ENCODE peak calls at places on chromosomes 13 and 19, in ten cellular contexts. One of them, this sample, is unnamed.

GRCh38 chr19:35479278-35479677 is 11.0 kb downstream of the KRTDAP start:
- DNase-seq in testis: no peak
- DNase-seq in breast epithelium: no peak
- DNase-seq in endodermal cell: no peak
- DNase-seq in cardiac muscle cell: no peak
- DNase-seq in AG04450: no peak
- DNase-seq in small intestine: no peak
- DNase-seq in pancreas: no peak
- DNase-seq in aorta: no peak
- DNase-seq in uterus: no peak
- DNase-seq in this sample: no peak

GRCh38 chr19:32404213-32404938 is 1.2 kb upstream of the DPY19L3 start:
- DNase-seq in small intestine: no peak
- DNase-seq in uterus: no peak
- DNase-seq in cardiac muscle cell: no peak
- DNase-seq in AG04450: no peak
- DNase-seq in endodermal cell: peak
- DNase-seq in aorta: no peak
- DNase-seq in breast epithelium: no peak
- DNase-seq in testis: no peak
- DNase-seq in pancreas: no peak
- DNase-seq in this sample: no peak

GRCh38 chr19:40413291-40413994 is at the start of gene PRX:
- DNase-seq in AG04450: no peak
- DNase-seq in small intestine: no peak
- DNase-seq in cardiac muscle cell: peak
- DNase-seq in uterus: no peak
- DNase-seq in testis: no peak
- DNase-seq in aorta: no peak
- DNase-seq in pancreas: no peak
- DNase-seq in endodermal cell: peak
- DNase-seq in breast epithelium: no peak
- DNase-seq in this sample: peak

GRCh38 chr19:13441810-13442512 is 64.3 kb downstream of the CACNA1A start:
- DNase-seq in small intestine: peak
- DNase-seq in pancreas: no peak
- DNase-seq in cardiac muscle cell: peak
- DNase-seq in AG04450: peak
- DNase-seq in testis: peak
- DNase-seq in aorta: no peak
- DNase-seq in breast epithelium: no peak
- DNase-seq in endodermal cell: peak
- DNase-seq in uterus: no peak
- DNase-seq in this sample: peak

GRCh38 chr13:54768214-54768613 is 1739.6 kb downstream of the OLFM4 start:
- DNase-seq in aorta: no peak
- DNase-seq in testis: no peak
- DNase-seq in pancreas: no peak
- DNase-seq in AG04450: no peak
- DNase-seq in cardiac muscle cell: no peak
- DNase-seq in small intestine: no peak
- DNase-seq in uterus: no peak
- DNase-seq in endodermal cell: no peak
- DNase-seq in breast epithelium: no peak
- DNase-seq in this sample: no peak

GRCh38 chr19:12265921-12266704 is 28.6 kb downstream of the ZNF44 start:
- DNase-seq in AG04450: no peak
- DNase-seq in breast epithelium: no peak
- DNase-seq in cardiac muscle cell: no peak
- DNase-seq in uterus: no peak
- DNase-seq in small intestine: no peak
- DNase-seq in pancreas: peak
- DNase-seq in endodermal cell: no peak
- DNase-seq in testis: peak
- DNase-seq in aorta: peak
- DNase-seq in this sample: no peak

GRCh38 chr13:73715114-73715909 is 418.9 kb downstream of the KLF12 start:
- DNase-seq in breast epithelium: no peak
- DNase-seq in small intestine: no peak
- DNase-seq in AG04450: no peak
- DNase-seq in cardiac muscle cell: no peak
- DNase-seq in testis: no peak
- DNase-seq in aorta: no peak
- DNase-seq in endodermal cell: no peak
- DNase-seq in uterus: no peak
- DNase-seq in pancreas: no peak
- DNase-seq in this sample: no peak

GRCh38 chr19:511101-511841 is 4.0 kb downstream of the TPGS1 start:
- DNase-seq in breast epithelium: no peak
- DNase-seq in small intestine: peak
- DNase-seq in uterus: no peak
- DNase-seq in AG04450: no peak
- DNase-seq in cardiac muscle cell: no peak
- DNase-seq in aorta: peak
- DNase-seq in endodermal cell: peak
- DNase-seq in pancreas: peak
- DNase-seq in testis: no peak
- DNase-seq in this sample: peak

GRCh38 chr13:33075996-33076395 is 59.8 kb downstream of the KL start:
- DNase-seq in AG04450: no peak
- DNase-seq in endodermal cell: no peak
- DNase-seq in aorta: no peak
- DNase-seq in cardiac muscle cell: no peak
- DNase-seq in pancreas: no peak
- DNase-seq in testis: no peak
- DNase-seq in breast epithelium: no peak
- DNase-seq in small intestine: peak
- DNase-seq in uterus: no peak
- DNase-seq in this sample: no peak

GRCh38 chr13:46210362-46211083 is 1.2 kb upstream of the LRRC63 start:
- DNase-seq in testis: no peak
- DNase-seq in breast epithelium: no peak
- DNase-seq in small intestine: no peak
- DNase-seq in cardiac muscle cell: no peak
- DNase-seq in pancreas: no peak
- DNase-seq in uterus: no peak
- DNase-seq in endodermal cell: no peak
- DNase-seq in aorta: no peak
- DNase-seq in AG04450: no peak
- DNase-seq in this sample: no peak

GRCh38 chr13:26971990-26972888 is 199.4 kb downstream of the USP12 start:
- DNase-seq in aorta: peak
- DNase-seq in AG04450: no peak
- DNase-seq in testis: peak
- DNase-seq in breast epithelium: no peak
- DNase-seq in endodermal cell: peak
- DNase-seq in small intestine: peak
- DNase-seq in cardiac muscle cell: peak
- DNase-seq in pancreas: peak
- DNase-seq in uterus: no peak
- DNase-seq in this sample: peak

GRCh38 chr13:44876782-44877324 is 112.4 kb downstream of the NUFIP1 start:
- DNase-seq in breast epithelium: no peak
- DNase-seq in aorta: no peak
- DNase-seq in cardiac muscle cell: peak
- DNase-seq in uterus: no peak
- DNase-seq in pancreas: no peak
- DNase-seq in testis: peak
- DNase-seq in AG04450: no peak
- DNase-seq in endodermal cell: peak
- DNase-seq in small intestine: no peak
- DNase-seq in this sample: no peak

GRCh38 chr13:97043302-97043701 is 49.0 kb upstream of the OXGR1 start:
- DNase-seq in endodermal cell: no peak
- DNase-seq in pancreas: no peak
- DNase-seq in AG04450: no peak
- DNase-seq in small intestine: no peak
- DNase-seq in breast epithelium: no peak
- DNase-seq in uterus: no peak
- DNase-seq in testis: no peak
- DNase-seq in cardiac muscle cell: no peak
- DNase-seq in aorta: no peak
- DNase-seq in this sample: no peak

DNA sequence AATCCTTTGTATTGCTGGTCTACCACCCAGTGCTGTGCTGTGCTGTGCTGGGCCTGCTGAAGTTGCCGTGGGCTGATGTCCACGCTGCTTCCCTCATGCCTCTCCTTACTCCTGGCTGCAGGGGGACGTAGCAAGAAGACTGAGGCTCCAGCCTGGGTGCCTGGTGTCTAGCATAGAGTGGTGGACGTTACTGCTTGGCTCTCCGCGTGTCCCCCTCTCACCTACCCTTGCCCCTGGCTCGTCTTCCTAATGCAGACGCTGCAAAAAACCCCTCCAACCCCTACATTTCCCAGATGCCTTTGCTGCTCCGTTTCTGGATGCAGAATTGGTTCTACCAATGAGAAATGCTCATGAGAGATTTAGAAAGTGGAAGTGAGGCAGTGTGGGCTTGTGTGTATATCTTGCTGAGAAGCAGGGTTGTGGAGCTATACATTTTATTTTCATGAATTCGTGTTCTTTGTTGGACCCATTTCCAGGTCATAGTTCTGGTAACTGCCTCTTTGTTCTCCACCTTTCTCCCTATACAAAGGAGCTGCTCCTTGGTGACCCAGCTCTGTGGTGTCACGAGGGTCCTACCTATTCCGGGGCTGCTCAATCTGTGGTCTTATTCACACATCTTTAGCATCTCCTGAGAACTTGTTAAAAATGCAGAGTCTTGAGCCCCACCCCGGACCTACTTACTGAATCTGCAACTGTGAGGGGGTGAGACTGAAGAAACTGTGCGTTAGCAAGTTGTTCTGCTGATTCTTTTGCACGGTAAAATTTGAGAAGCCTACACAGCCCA is 7.9 kb upstream of the DENND1C start:
- DNase-seq in cardiac muscle cell: no peak
- DNase-seq in pancreas: no peak
- DNase-seq in testis: no peak
- DNase-seq in AG04450: no peak
- DNase-seq in small intestine: no peak
- DNase-seq in endodermal cell: no peak
- DNase-seq in breast epithelium: no peak
- DNase-seq in uterus: no peak
- DNase-seq in aorta: no peak
- DNase-seq in this sample: no peak
- H3K4me3 ChIP-seq in cardiac muscle cell: no peak
- H3K4me3 ChIP-seq in pancreas: no peak
- H3K4me3 ChIP-seq in testis: no peak
- H3K4me3 ChIP-seq in AG04450: no peak
- H3K4me3 ChIP-seq in small intestine: no peak
- H3K4me3 ChIP-seq in endodermal cell: no peak
- H3K4me3 ChIP-seq in breast epithelium: peak
- H3K4me3 ChIP-seq in uterus: no peak
- H3K4me3 ChIP-seq in aorta: no peak
- H3K4me3 ChIP-seq in this sample: no peak

DNA sequence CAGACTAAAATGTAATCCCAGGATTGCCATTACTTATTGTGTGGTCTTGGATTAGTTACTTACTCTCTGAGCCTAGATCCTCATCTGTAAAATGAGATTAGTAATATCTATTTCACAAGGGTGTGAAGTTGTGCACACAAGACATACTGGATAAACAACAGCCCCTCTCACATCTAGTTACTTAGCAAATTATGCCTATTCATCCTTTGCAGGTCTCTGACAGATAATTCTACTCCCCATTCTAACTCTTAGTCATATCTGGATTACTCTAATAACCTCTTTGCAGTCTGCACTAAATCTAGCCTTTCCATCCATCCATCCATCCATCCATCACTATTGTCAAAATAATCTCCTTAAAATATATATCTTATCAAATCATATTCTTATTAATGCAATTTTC is 12.4 kb downstream of the MTRF1 start:
- DNase-seq in cardiac muscle cell: no peak
- DNase-seq in small intestine: no peak
- DNase-seq in pancreas: no peak
- DNase-seq in aorta: no peak
- DNase-seq in uterus: no peak
- DNase-seq in AG04450: no peak
- DNase-seq in endodermal cell: no peak
- DNase-seq in breast epithelium: no peak
- DNase-seq in testis: no peak
- DNase-seq in this sample: no peak
- H3K27ac ChIP-seq in cardiac muscle cell: no peak
- H3K27ac ChIP-seq in small intestine: no peak
- H3K27ac ChIP-seq in pancreas: no peak
- H3K27ac ChIP-seq in aorta: no peak
- H3K27ac ChIP-seq in uterus: no peak
- H3K27ac ChIP-seq in AG04450: no peak
- H3K27ac ChIP-seq in endodermal cell: no peak
- H3K27ac ChIP-seq in breast epithelium: no peak
- H3K27ac ChIP-seq in testis: no peak
- H3K27ac ChIP-seq in this sample: no peak

DNA sequence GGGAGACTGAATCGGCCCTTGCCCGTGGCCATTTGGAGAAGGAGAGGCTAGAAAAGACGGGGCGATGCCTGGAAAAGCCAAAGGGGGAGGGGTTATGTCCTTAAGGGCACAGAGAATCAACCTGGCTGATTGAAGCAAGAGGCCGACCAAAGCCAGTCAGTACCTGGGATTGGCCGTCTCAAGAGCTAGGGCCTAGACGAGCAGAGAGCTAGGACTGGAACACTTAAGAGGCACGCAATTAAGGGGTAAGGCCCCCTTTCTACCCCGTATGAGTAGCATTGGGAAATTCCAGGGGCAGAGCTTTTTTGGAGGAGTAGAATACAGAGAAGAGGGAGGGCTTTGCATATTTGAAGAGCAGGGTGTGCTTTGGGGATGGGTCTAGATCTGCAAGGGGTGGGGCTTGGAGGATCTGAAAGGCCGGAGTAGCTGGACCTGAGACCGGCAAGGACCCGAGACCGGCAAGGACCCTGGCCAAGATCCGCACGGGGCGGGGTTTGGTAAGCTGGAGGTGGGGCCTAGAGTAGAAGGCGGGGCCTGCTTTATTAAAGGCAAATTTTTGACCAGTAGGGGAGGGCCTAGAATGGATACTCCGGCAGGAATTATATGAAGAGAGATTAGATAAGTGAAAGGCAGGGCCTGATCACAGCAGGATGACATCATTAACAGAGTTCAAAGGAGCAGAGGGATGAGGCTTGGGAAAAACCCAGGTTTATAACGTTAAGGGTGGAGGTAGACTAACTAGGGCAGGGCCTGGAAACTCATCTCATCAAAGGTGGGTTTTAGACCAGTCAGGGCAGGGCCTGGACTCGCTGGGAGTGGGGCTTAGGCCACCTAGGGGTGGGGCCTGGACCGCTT is 10.7 kb upstream of the CACNG6 start:
- DNase-seq in breast epithelium: no peak
- DNase-seq in AG04450: no peak
- DNase-seq in uterus: no peak
- DNase-seq in pancreas: no peak
- DNase-seq in endodermal cell: peak
- DNase-seq in aorta: no peak
- DNase-seq in testis: peak
- DNase-seq in small intestine: peak
- DNase-seq in cardiac muscle cell: peak
- DNase-seq in this sample: no peak
- H3K4me3 ChIP-seq in breast epithelium: peak
- H3K4me3 ChIP-seq in AG04450: peak
- H3K4me3 ChIP-seq in uterus: no peak
- H3K4me3 ChIP-seq in pancreas: no peak
- H3K4me3 ChIP-seq in endodermal cell: peak
- H3K4me3 ChIP-seq in aorta: no peak
- H3K4me3 ChIP-seq in testis: peak
- H3K4me3 ChIP-seq in small intestine: no peak
- H3K4me3 ChIP-seq in cardiac muscle cell: peak
- H3K4me3 ChIP-seq in this sample: peak

GRCh38 chr13:68173111-68173510 is 943.0 kb upstream of the PCDH9 start:
- DNase-seq in small intestine: no peak
- DNase-seq in uterus: no peak
- DNase-seq in cardiac muscle cell: no peak
- DNase-seq in endodermal cell: no peak
- DNase-seq in pancreas: no peak
- DNase-seq in breast epithelium: no peak
- DNase-seq in aorta: no peak
- DNase-seq in AG04450: no peak
- DNase-seq in testis: no peak
- DNase-seq in this sample: no peak
- H3K27ac ChIP-seq in small intestine: no peak
- H3K27ac ChIP-seq in uterus: no peak
- H3K27ac ChIP-seq in cardiac muscle cell: no peak
- H3K27ac ChIP-seq in endodermal cell: no peak
- H3K27ac ChIP-seq in pancreas: no peak
- H3K27ac ChIP-seq in breast epithelium: no peak
- H3K27ac ChIP-seq in aorta: no peak
- H3K27ac ChIP-seq in AG04450: no peak
- H3K27ac ChIP-seq in testis: no peak
- H3K27ac ChIP-seq in this sample: no peak

This sample was measured in SJCRH30.